ENCODE peak calls at places on chromosomes 16 and 17, in four cellular contexts. One of them, this sample, is unnamed.

GRCh38 chr16:12898556-12898955 is 2.8 kb upstream of the SHISA9 start:
- DNase-seq in HCT116: no peak
- DNase-seq in HepG2: no peak
- DNase-seq in K562: no peak
- DNase-seq in this sample: no peak

GRCh38 chr16:54647731-54648221 is 282.9 kb upstream of the IRX5 start:
- DNase-seq in K562: no peak
- DNase-seq in HCT116: no peak
- DNase-seq in HepG2: no peak
- DNase-seq in this sample: no peak

GRCh38 chr16:13808075-13808474 is 111.9 kb upstream of the ERCC4 start:
- DNase-seq in K562: no peak
- DNase-seq in HCT116: no peak
- DNase-seq in HepG2: no peak
- DNase-seq in this sample: no peak

GRCh38 chr16:54467398-54467797 is 180.8 kb upstream of the IRX3 start:
- DNase-seq in K562: no peak
- DNase-seq in HCT116: no peak
- DNase-seq in HepG2: no peak
- DNase-seq in this sample: no peak

GRCh38 chr17:9350083-9350482 is 225.5 kb downstream of the STX8 start:
- DNase-seq in K562: no peak
- DNase-seq in HepG2: peak; percentile 18
- DNase-seq in HCT116: peak; percentile 8
- DNase-seq in this sample: peak; percentile 47

GRCh38 chr17:21573961-21574610 is 118.2 kb upstream of the KCNJ18 start:
- DNase-seq in K562: peak; percentile 11
- DNase-seq in HepG2: no peak
- DNase-seq in HCT116: no peak
- DNase-seq in this sample: no peak

GRCh38 chr17:66373944-66374817 is 71.8 kb downstream of the PRKCA start:
- DNase-seq in HCT116: no peak
- DNase-seq in K562: peak; percentile 54
- DNase-seq in HepG2: no peak
- DNase-seq in this sample: no peak

GRCh38 chr16:26413780-26414179 is 652.9 kb upstream of the C16orf82 start:
- DNase-seq in HepG2: no peak
- DNase-seq in K562: no peak
- DNase-seq in HCT116: no peak
- DNase-seq in this sample: no peak

GRCh38 chr17:34163681-34164080 is 91.4 kb upstream of the CCL2 start:
- DNase-seq in HepG2: peak; percentile 9
- DNase-seq in HCT116: no peak
- DNase-seq in K562: peak; percentile 20
- DNase-seq in this sample: no peak

GRCh38 chr16:53737563-53737962 is 33.6 kb downstream of the FTO start:
- DNase-seq in K562: no peak
- DNase-seq in HCT116: no peak
- DNase-seq in HepG2: no peak
- DNase-seq in this sample: no peak

GRCh38 chr16:13178318-13178717 is 276.9 kb downstream of the SHISA9 start:
- DNase-seq in HepG2: no peak
- DNase-seq in K562: no peak
- DNase-seq in HCT116: no peak
- DNase-seq in this sample: no peak

GRCh38 chr17:48413613-48414405 is 16.2 kb downstream of the SKAP1 start:
- DNase-seq in K562: no peak
- DNase-seq in HCT116: no peak
- DNase-seq in HepG2: no peak
- DNase-seq in this sample: no peak

GRCh38 chr16:49809561-49809960 is 46.4 kb downstream of the ZNF423 start:
- DNase-seq in HCT116: no peak
- DNase-seq in K562: no peak
- DNase-seq in HepG2: no peak
- DNase-seq in this sample: no peak

GRCh38 chr17:81002409-81003361 is 11.0 kb downstream of the CHMP6 start:
- DNase-seq in HepG2: no peak
- DNase-seq in K562: peak; percentile 83
- DNase-seq in HCT116: no peak
- DNase-seq in this sample: no peak
- H3K4me3 ChIP-seq in HepG2: no peak overlapping the region
- H3K4me3 ChIP-seq in K562: no peak overlapping the region
- H3K4me3 ChIP-seq in HCT116: no peak overlapping the region
- H3K4me3 ChIP-seq in this sample: no peak overlapping the region

GRCh38 chr16:84499638-84500037 is 4.8 kb downstream of the MEAK7 start:
- DNase-seq in HepG2: no peak
- DNase-seq in HCT116: no peak
- DNase-seq in K562: no peak
- DNase-seq in this sample: no peak

GRCh38 chr16:84501077-84501735 is 3.3 kb downstream of the MEAK7 start:
- DNase-seq in K562: no peak
- DNase-seq in HCT116: peak; percentile 83
- DNase-seq in HepG2: no peak
- DNase-seq in this sample: peak; percentile 75

GRCh38 chr16:84502075-84502474 is 2.4 kb downstream of the MEAK7 start:
- DNase-seq in K562: no peak
- DNase-seq in HepG2: no peak
- DNase-seq in HCT116: no peak
- DNase-seq in this sample: no peak

GRCh38 chr16:84498859-84499620 is 5.4 kb downstream of the MEAK7 start:
- DNase-seq in HepG2: no peak
- DNase-seq in K562: no peak
- DNase-seq in HCT116: no peak
- DNase-seq in this sample: no peak

DNA sequence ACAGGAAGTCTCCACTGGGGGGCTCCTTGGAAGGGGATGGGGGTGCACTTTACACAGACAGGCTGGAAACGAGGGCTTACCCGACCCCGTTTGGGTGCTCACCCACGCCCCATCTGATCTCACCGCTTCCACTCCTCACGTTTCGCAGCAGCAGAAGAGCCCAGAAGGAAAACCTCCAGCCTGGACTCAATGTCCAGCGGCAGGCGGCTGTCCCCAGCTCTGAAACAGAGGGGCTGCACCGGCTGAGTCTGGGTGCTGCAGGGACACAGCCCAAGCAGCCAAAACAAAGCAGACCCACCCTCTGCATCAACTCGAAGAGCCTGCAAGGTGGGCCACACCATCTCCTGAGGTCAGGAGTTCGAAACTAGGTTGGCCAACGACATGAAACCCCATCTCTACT is 3.9 kb downstream of the MEAK7 start:
- DNase-seq in K562: no peak
- DNase-seq in HepG2: no peak
- DNase-seq in HCT116: no peak
- DNase-seq in this sample: no peak
- TF ChIP-seq TCF7L2 in K562: no peak
- TF ChIP-seq TCF7L2 in HepG2: no peak
- TF ChIP-seq TCF7L2 in HCT116: no peak
- TF ChIP-seq TCF7L2 in this sample: no peak

GRCh38 chr17:57092779-57093178 is 7.7 kb downstream of the AKAP1 start:
- DNase-seq in HCT116: no peak
- DNase-seq in K562: no peak
- DNase-seq in HepG2: no peak
- DNase-seq in this sample: no peak

GRCh38 chr17:57092171-57092570 is 7.1 kb downstream of the AKAP1 start:
- DNase-seq in HCT116: no peak
- DNase-seq in HepG2: no peak
- DNase-seq in K562: no peak
- DNase-seq in this sample: no peak

GRCh38 chr17:57091186-57091618 is 6.2 kb downstream of the AKAP1 start:
- DNase-seq in K562: no peak
- DNase-seq in HCT116: no peak
- DNase-seq in HepG2: no peak
- DNase-seq in this sample: no peak

GRCh38 chr17:57089391-57089790 is 4.3 kb downstream of the AKAP1 start:
- DNase-seq in HCT116: no peak
- DNase-seq in HepG2: no peak
- DNase-seq in K562: no peak
- DNase-seq in this sample: no peak

DNA sequence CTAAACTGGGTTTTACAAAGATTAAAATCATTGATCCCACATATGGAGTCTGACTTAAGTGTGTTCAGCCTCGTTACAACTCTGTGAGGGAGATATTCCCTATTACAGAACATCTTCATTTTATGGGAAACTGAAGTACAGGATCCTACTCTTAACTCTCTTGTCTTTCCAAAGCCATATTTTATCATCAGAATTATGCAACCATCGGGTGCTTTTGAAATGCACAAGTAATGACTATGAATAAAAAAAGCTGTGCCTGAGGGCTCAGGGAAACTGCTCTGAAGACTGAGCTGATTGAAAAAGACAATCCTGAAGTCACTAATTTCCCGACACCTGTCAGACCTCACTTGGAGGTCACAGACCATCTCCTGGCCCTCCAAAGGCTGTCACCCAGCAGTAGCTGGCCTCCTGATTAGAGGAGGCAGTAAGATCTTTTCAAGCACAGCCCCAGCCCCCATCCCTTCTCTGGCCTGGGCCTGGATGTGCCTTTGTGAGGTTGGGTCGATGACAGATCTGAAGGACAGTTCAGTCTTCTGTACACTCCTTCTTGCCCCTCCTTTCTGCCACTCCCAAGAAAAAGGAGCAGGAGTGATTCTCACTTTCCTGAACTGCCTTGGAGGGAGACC is 5.6 kb downstream of the AKAP1 start:
- DNase-seq in HCT116: no peak
- DNase-seq in K562: no peak
- DNase-seq in HepG2: no peak
- DNase-seq in this sample: no peak
- H3K4me3 ChIP-seq in HCT116: no peak overlapping the region
- H3K4me3 ChIP-seq in K562: no peak overlapping the region
- H3K4me3 ChIP-seq in HepG2: no peak overlapping the region
- H3K4me3 ChIP-seq in this sample: no peak overlapping the region

GRCh38 chr17:77613627-77614026 is 344.9 kb upstream of the TNRC6C start:
- DNase-seq in K562: no peak
- DNase-seq in HepG2: no peak
- DNase-seq in HCT116: no peak
- DNase-seq in this sample: no peak

GRCh38 chr17:77611791-77612466 is 346.6 kb upstream of the TNRC6C start:
- DNase-seq in HepG2: no peak
- DNase-seq in K562: no peak
- DNase-seq in HCT116: no peak
- DNase-seq in this sample: no peak

GRCh38 chr17:77615672-77616242 is 342.7 kb upstream of the TNRC6C start:
- DNase-seq in K562: no peak
- DNase-seq in HCT116: no peak
- DNase-seq in HepG2: no peak
- DNase-seq in this sample: no peak

GRCh38 chr17:77610980-77611641 is 347.4 kb upstream of the TNRC6C start:
- DNase-seq in HCT116: no peak
- DNase-seq in K562: no peak
- DNase-seq in HepG2: no peak
- DNase-seq in this sample: no peak

GRCh38 chr17:77613181-77613580 is 345.3 kb upstream of the TNRC6C start:
- DNase-seq in HCT116: no peak
- DNase-seq in K562: no peak
- DNase-seq in HepG2: no peak
- DNase-seq in this sample: no peak
- TF ChIP-seq TCF7L2 in HCT116: no peak
- TF ChIP-seq TCF7L2 in K562: no peak
- TF ChIP-seq TCF7L2 in HepG2: no peak
- TF ChIP-seq TCF7L2 in this sample: no peak

GRCh38 chr16:165539-166374 is at the start of gene HBM:
- DNase-seq in K562: no peak
- DNase-seq in HepG2: no peak
- DNase-seq in HCT116: no peak
- DNase-seq in this sample: no peak
- H3K4me3 ChIP-seq in K562: peak within 1 kb of the TSS; percentile 35
- H3K4me3 ChIP-seq in HepG2: peak within 1 kb of the TSS; percentile 20
- H3K4me3 ChIP-seq in HCT116: no peak within 1 kb of the TSS
- H3K4me3 ChIP-seq in this sample: peak within 1 kb of the TSS; percentile 26

GRCh38 chr16:19118938-19119431 is 5.2 kb downstream of the ITPRIPL2 start:
- DNase-seq in HepG2: no peak
- DNase-seq in HCT116: no peak
- DNase-seq in K562: peak; percentile 86
- DNase-seq in this sample: no peak
- TF ChIP-seq TCF7L2 in HepG2: no peak
- TF ChIP-seq TCF7L2 in HCT116: no peak
- TF ChIP-seq TCF7L2 in K562: no peak
- TF ChIP-seq TCF7L2 in this sample: no peak